ENCODE peak calls at places on chromosomes 6 and 20, in seven cellular contexts. U is transverse colon, J is HCT116, R is breast epithelium, N is Panc1, H is spleen, W is GM23338. B is an unnamed sample.

GRCh38 chr6:66226099-66226498 is 519.1 kb upstream of the EYS start:
- DNase-seq in U (no peak), J (no peak), R (no peak), N (no peak), H (no peak), W (no peak), B (no peak)

GRCh38 chr20:46963758-46964181 is 69.1 kb downstream of the EYA2 start:
- DNase-seq in U (no peak), J (no peak), R (no peak), N (no peak), H (peak; percentile 30), W (no peak), B (no peak)

GRCh38 chr20:64256282-64256947 is 867 bp downstream of the PCMTD2 start:
- DNase-seq in U (no peak), J (no peak), R (no peak), N (no peak), H (peak; percentile 70), W (no peak), B (no peak)

GRCh38 chr20:15200139-15200538 is 862.7 kb upstream of the FLRT3 start:
- DNase-seq in U (no peak), J (no peak), R (no peak), N (no peak), H (no peak), W (no peak), B (no peak)

GRCh38 chr20:10376271-10377075 is 57.5 kb downstream of the MKKS start:
- DNase-seq in U (no peak), J (no peak), R (no peak), N (no peak), H (no peak), W (no peak), B (no peak)

GRCh38 chr6:34642427-34642826 is 54.1 kb downstream of the ILRUN start:
- DNase-seq in U (no peak), J (no peak), R (no peak), N (no peak), H (no peak), W (no peak), B (no peak)

GRCh38 chr6:20953019-20953418 is 418.8 kb downstream of the CDKAL1 start:
- DNase-seq in U (no peak), J (no peak), R (no peak), N (no peak), H (no peak), W (peak; percentile 74), B (no peak)

GRCh38 chr6:73632346-73632745 is 21.4 kb downstream of the SLC17A5 start:
- DNase-seq in U (no peak), J (no peak), R (no peak), N (no peak), H (no peak), W (no peak), B (no peak)

GRCh38 chr6:110949679-110950285 is 8.7 kb upstream of the GTF3C6 start:
- DNase-seq in U (no peak), J (peak; percentile 12), R (no peak), N (no peak), H (no peak), W (peak; percentile 40), B (no peak)

GRCh38 chr20:20820104-20820503 is 107.7 kb upstream of the RALGAPA2 start:
- DNase-seq in U (no peak), J (peak; percentile 34), R (no peak), N (no peak), H (no peak), W (peak; percentile 84), B (no peak)

GRCh38 chr6:10720229-10720959 is 2.5 kb upstream of the TMEM14C start:
- DNase-seq in U (peak; percentile 43), J (no peak), R (no peak), N (no peak), H (peak; percentile 95), W (no peak), B (peak; percentile 61)

GRCh38 chr6:7232351-7232750 is 80.6 kb downstream of the SSR1 start:
- DNase-seq in U (no peak), J (no peak), R (no peak), N (no peak), H (no peak), W (no peak), B (no peak)

GRCh38 chr6:100678027-100678426 is 203.1 kb downstream of the ASCC3 start:
- DNase-seq in U (no peak), J (no peak), R (no peak), N (no peak), H (no peak), W (no peak), B (no peak)

GRCh38 chr6:18034798-18035202 is 47.4 kb upstream of the KIF13A start:
- DNase-seq in U (peak; percentile 54), J (peak; percentile 12), R (no peak), N (no peak), H (no peak), W (no peak), B (no peak)

GRCh38 chr20:32968833-32969241 is 35.4 kb downstream of the SUN5 start:
- DNase-seq in U (no peak), J (no peak), R (no peak), N (no peak), H (no peak), W (no peak), B (peak; percentile 35)

GRCh38 chr6:3208096-3208774 is 19.2 kb downstream of the TUBB2B start:
- DNase-seq in U (no peak), J (no peak), R (no peak), N (no peak), H (no peak), W (peak; percentile 17), B (no peak)

GRCh38 chr6:142301421-142302391 is at the start of gene ADGRG6:
- DNase-seq in U (peak; percentile 55), J (peak; percentile 57), R (no peak), N (no peak), H (peak; percentile 83), W (peak; percentile 87), B (peak; percentile 72)

GRCh38 chr6:136104556-136104955 is 145.6 kb downstream of the MTFR2 start:
- DNase-seq in U (no peak), J (no peak), R (no peak), N (no peak), H (no peak), W (no peak), B (no peak)

GRCh38 chr6:136103101-136103688 is 146.9 kb downstream of the MTFR2 start:
- DNase-seq in U (no peak), J (no peak), R (no peak), N (no peak), H (no peak), W (peak; percentile 28), B (no peak)

GRCh38 chr6:136108591-136108990 is 141.5 kb downstream of the MTFR2 start:
- DNase-seq in U (no peak), J (no peak), R (no peak), N (no peak), H (no peak), W (no peak), B (no peak)

GRCh38 chr6:136103763-136104311 is 146.3 kb downstream of the MTFR2 start:
- DNase-seq in U (peak; percentile 10), J (no peak), R (no peak), N (no peak), H (no peak), W (peak; percentile 43), B (peak; percentile 86)
- TF ChIP-seq POLR2AphosphoS5 in U (peak; percentile 57), J (no peak), R (no peak), N (no peak), H (no peak), W (no peak), B (peak; percentile 81)

DNA sequence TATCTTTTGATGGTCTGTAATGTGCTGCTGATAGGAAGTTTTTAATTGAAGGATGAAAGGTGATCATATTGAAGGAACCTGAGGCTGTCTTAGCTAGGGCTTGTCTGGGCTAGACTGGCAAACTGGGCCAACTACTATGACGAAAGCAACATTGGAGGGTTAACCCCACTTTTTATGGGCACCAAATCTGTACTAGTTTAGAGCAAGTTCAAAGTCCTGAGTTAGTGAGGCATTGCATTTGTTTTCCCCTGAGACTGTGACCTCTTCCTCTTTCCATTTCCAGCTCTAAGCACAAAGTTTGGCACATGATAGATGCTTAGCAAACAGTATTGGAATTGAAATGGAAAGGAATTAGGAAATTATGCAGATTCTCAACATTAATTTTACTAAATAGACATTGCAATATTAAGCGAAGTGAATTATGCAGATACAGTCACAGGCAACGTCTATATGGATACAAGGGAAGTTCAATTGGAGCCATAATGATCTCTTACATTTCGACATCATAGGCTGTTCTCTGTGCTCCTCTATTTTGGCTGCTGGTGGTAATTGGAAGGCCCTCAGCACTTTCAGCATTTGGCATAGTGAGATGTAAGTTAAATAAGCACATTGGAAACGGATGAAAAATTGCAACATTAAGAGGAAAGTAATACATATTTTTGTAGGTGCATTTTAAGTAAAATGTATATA is 22.2 kb downstream of the CEP57L1 start:
- DNase-seq in U (peak; percentile 25), J (no peak), R (no peak), N (no peak), H (no peak), W (no peak), B (no peak)
- H3K27ac ChIP-seq in U (no peak overlapping the region), J (no peak overlapping the region), R (no peak overlapping the region), N (no peak overlapping the region), H (peak overlapping the region; percentile 37), W (no peak overlapping the region), B (no peak overlapping the region)

GRCh38 chr6:143688681-143689080 is 10.9 kb downstream of the PHACTR2 start:
- DNase-seq in U (no peak), J (no peak), R (no peak), N (no peak), H (no peak), W (no peak), B (no peak)

GRCh38 chr6:143687604-143688003 is 9.8 kb downstream of the PHACTR2 start:
- DNase-seq in U (no peak), J (no peak), R (no peak), N (no peak), H (no peak), W (no peak), B (no peak)

GRCh38 chr6:143682805-143683204 is 5.0 kb downstream of the PHACTR2 start:
- DNase-seq in U (no peak), J (no peak), R (no peak), N (no peak), H (no peak), W (no peak), B (no peak)

GRCh38 chr6:143685653-143686052 is 7.9 kb downstream of the PHACTR2 start:
- DNase-seq in U (peak; percentile 44), J (no peak), R (no peak), N (no peak), H (no peak), W (no peak), B (no peak)

GRCh38 chr6:143684484-143684883 is 6.7 kb downstream of the PHACTR2 start:
- DNase-seq in U (no peak), J (no peak), R (no peak), N (no peak), H (no peak), W (no peak), B (no peak)
- TF ChIP-seq POLR2AphosphoS5 in U (no peak), J (no peak), R (no peak), N (no peak), H (no peak), W (no peak), B (no peak)

DNA sequence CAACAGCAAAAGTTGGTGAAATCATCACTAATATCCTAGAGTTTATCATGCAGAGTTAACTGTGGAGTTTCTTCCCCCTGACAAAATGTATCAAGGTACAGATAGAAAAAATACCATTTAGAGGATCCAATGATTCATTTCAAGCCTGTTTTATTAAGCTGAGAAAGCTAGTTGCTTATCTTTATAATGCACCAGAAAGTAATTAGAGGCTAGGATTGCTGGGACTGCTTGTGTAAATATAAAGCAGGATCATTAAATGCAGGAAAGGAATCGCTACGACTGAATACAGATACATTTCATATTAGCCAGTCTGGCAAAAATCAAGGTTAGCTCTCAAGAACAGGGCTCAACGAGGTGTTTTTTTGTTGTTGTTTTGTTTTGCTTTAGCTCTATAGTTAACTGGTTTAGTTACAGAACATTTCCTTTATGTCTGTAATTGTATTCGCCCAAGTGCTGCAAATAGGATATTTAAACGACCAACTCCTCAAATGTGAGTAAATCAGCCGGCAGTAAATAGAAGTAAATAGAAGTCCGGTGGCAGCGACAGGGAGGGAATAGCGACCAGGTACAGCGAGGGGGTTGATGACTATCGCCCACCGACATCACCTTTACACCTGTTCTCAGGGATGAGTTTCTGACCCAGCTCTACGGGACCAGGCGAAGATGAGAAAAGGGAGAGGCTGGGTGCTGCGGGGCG is 742 bp downstream of the UBE2J1 start:
- DNase-seq in U (no peak), J (no peak), R (no peak), N (no peak), H (no peak), W (peak; percentile 53), B (no peak)
- H3K27ac ChIP-seq in U (peak overlapping the region; percentile 99), J (peak overlapping the region; percentile 79), R (peak overlapping the region; percentile 99), N (peak overlapping the region; percentile 86), H (peak overlapping the region; percentile 100), W (no peak overlapping the region), B (peak overlapping the region; percentile 94)